ENCODE peak calls at places on chromosomes 13 and 19, in four cellular contexts. Z is H1, C is HCT116, G is HepG2. F is an unnamed sample.

GRCh38 chr19:10912619-10913018 is 15.8 kb downstream of the YIPF2 start:
- DNase-seq in Z (no peak), C (no peak), G (no peak), F (no peak)

GRCh38 chr13:73096173-73097117 is 37.6 kb downstream of the KLF5 start:
- DNase-seq in G (peak; percentile 21), Z (no peak), C (no peak), F (no peak)

GRCh38 chr13:50580684-50581305 is 262.7 kb downstream of the DLEU7 start:
- DNase-seq in G (no peak), Z (no peak), C (no peak), F (no peak)

GRCh38 chr19:1486720-1487575 is 3.2 kb downstream of the PCSK4 start:
- DNase-seq in C (no peak), G (no peak), Z (no peak), F (no peak)

GRCh38 chr13:43348397-43348796 is 325.0 kb downstream of the DNAJC15 start:
- DNase-seq in C (no peak), G (no peak), Z (no peak), F (no peak)

GRCh38 chr19:38425810-38426466 is at the start of gene RASGRP4:
- DNase-seq in C (no peak), G (no peak), Z (no peak), F (no peak)

GRCh38 chr13:113964251-113964995 is 9.5 kb downstream of the C13orf46 start:
- DNase-seq in G (no peak), C (no peak), Z (no peak), F (no peak)

GRCh38 chr13:103473081-103473480 is 406.9 kb upstream of the SLC10A2 start:
- DNase-seq in Z (no peak), G (no peak), C (no peak), F (no peak)

GRCh38 chr13:42214445-42214844 is 57.5 kb upstream of the AKAP11 start:
- DNase-seq in C (no peak), G (no peak), Z (no peak), F (no peak)

GRCh38 chr13:113112893-113113845 is 7.6 kb downstream of the F7 start:
- DNase-seq in C (no peak), G (no peak), Z (no peak), F (no peak)

GRCh38 chr19:10112895-10113591 is 1.6 kb downstream of the P2RY11 start:
- DNase-seq in C (no peak), G (peak; percentile 47), Z (no peak), F (no peak)

GRCh38 chr19:13506550-13506878 is 235 bp upstream of the CACNA1A start:
- DNase-seq in Z (no peak), C (no peak), G (no peak), F (no peak)

GRCh38 chr19:46840157-46840942 is 10.3 kb downstream of the AP2S1 start:
- DNase-seq in G (peak; percentile 63), C (no peak), Z (no peak), F (no peak)

GRCh38 chr19:29866011-29866410 is 54.2 kb downstream of the CCNE1 start:
- DNase-seq in G (no peak), Z (no peak), C (no peak), F (no peak)

GRCh38 chr19:52923782-52924593 is 760 bp upstream of the ZNF888 start:
- DNase-seq in G (peak; percentile 39), C (no peak), Z (no peak), F (no peak)

GRCh38 chr19:31586282-31586681 is 237.0 kb upstream of the TSHZ3 start:
- DNase-seq in C (no peak), Z (no peak), G (no peak), F (no peak)

DNA sequence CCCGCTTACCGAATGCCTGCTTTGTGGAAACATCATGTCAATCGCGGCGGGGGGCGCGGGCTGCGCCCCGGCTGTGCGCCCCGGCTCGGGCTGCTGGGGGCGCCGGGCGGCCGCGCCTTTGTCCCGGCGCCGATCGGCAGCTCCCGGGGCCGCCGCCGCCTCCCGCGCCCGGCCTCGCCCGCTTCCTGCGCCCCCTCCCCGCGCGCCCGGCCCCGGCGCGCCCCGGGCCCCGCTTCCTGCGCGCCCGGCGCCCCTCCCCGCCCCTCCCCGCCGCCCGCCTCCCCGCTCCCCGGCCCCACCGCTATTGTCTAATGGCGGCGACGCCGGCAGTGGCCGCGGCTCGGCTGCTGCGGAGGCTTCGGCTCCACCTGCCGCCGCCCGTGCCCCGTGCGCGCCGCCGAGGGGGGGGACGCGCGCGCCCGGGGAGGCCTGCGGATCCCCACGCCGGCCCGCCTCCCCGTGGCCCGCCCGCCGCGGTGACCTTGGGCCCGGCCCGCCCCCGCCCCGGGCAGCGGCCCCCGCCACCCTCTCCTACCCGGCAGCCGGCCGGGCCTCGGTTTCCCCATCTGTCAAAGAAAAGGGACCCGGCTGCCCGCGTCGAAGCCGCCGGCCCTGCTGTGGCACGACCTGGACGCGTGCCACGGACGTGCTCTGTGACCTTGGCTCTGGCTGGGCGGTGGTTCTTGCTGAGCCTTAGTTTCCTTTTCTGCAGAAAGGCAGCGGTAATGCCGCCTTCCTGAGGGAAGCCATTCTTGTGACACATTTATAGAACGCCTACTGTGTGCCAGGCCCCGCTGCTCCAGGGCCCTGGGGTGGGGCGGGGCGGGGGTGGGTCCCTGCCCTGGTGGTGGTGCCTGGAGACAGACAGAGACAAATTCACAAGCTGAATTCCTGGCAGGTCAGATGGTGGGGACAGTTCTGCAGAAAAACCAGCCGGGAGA is at the start of gene TLE5:
- DNase-seq in C (no peak), G (peak; percentile 43), Z (no peak), F (no peak)
- TF ChIP-seq EZH2 in C (no peak), G (no peak), Z (no peak), F (no peak)

GRCh38 chr13:44815507-44816074 is 173.7 kb downstream of the NUFIP1 start:
- DNase-seq in C (peak; percentile 67), Z (peak; percentile 27), G (peak; percentile 92), F (no peak)
- TF ChIP-seq POLR2AphosphoS5 in C (no peak), Z (no peak), G (no peak), F (no peak)

GRCh38 chr13:47111499-47111898 is 214.6 kb upstream of the HTR2A start:
- DNase-seq in C (no peak), Z (no peak), G (no peak), F (no peak)

GRCh38 chr13:47110833-47111240 is 214.0 kb upstream of the HTR2A start:
- DNase-seq in G (no peak), C (no peak), Z (no peak), F (no peak)

GRCh38 chr13:47112205-47112896 is 215.5 kb upstream of the HTR2A start:
- DNase-seq in G (no peak), Z (peak; percentile 56), C (no peak), F (no peak)

GRCh38 chr13:47114030-47114429 is 217.2 kb upstream of the HTR2A start:
- DNase-seq in Z (no peak), G (no peak), C (no peak), F (no peak)

DNA sequence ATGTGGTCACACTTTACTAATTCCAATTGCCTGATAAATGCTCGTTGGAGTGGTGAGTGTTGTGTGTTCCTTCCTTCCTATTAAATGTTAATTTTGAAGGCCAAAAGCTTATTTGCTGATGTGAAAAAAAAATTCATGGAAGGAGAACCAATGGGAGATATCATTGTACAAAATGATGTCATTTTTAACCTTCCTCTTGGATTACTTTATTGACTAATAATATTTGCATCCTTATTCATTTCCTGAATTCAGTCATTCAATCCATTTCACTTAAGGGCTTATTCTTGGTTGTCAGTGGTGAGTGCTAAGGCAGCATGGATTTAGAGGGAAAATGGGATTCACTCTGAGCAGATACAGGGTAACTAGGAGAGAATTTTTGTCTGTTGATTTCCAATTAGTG is 216.0 kb upstream of the HTR2A start:
- DNase-seq in G (no peak), C (no peak), Z (no peak), F (no peak)
- H3K27ac ChIP-seq in G (no peak overlapping the region), C (no peak overlapping the region), Z (peak overlapping the region; percentile 55), F (no peak overlapping the region)

GRCh38 chr19:55161571-55162322 is 4.2 kb upstream of the TNNI3 start:
- DNase-seq in G (no peak), Z (no peak), C (no peak), F (no peak)
- TF ChIP-seq EZH2 in G (no peak), Z (peak; percentile 63), C (no peak), F (no peak)

DNA sequence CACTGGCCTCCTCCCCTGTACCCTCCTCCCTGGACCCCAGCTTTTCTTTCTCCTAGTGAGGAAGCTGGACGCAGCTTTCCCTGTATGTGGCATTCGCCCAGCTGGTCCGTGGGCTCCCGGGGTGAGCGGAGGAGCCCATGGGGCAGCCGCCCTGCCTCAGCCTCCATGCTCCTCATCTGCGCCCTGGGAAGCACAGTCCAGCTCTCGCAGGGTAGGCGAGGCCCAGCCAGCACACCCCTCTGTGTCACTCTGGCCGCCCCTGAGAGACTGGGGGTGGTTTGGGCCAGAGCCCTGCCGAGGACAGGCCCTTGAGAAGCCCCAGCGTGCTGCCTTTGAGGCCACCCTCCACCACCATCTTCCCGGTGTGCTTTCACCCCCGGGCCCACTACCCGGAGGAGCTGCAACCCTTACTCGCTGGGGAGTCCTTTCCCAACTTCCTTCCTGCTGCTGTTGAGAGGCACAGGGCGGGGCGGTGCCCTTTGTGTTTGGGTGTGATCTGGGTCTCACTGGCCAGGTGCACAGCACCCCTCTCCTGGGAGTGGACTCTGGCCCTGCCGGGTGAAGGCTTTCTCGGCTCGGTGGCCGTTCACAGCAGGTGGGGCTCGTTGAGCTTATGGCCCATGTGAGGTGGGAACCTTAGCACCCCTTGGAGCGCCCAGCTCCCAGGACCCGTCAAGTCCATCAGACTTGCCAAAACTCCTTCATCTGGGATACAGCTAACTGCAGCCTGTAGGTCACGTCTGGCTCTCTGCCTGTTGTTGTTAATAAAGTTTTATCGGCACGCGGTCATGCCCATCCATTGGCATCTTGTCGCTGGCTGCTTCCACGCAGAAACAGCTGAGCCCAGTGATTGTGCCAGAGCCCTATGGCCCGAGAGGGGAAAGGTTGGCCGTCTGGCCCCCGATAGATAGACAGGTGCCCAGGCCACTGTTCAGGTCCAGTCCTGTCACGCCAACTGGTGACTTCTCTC is 3.2 kb downstream of the NCLN start:
- DNase-seq in G (no peak), C (no peak), Z (no peak), F (no peak)
- TF ChIP-seq POLR2AphosphoS5 in G (no peak), C (no peak), Z (no peak), F (no peak)

GRCh38 chr19:42206871-42207755 is 10.4 kb downstream of the DEDD2 start:
- DNase-seq in C (no peak), Z (no peak), G (no peak), F (no peak)
- H3K27ac ChIP-seq in C (peak overlapping the region; percentile 62), Z (peak overlapping the region; percentile 1), G (no peak overlapping the region), F (no peak overlapping the region)

GRCh38 chr19:35509861-35510625 is 3.4 kb downstream of the DMKN start:
- DNase-seq in G (peak; percentile 75), Z (peak; percentile 78), C (peak; percentile 82), F (no peak)

GRCh38 chr19:35505956-35506355 is 7.5 kb downstream of the DMKN start:
- DNase-seq in C (no peak), G (no peak), Z (no peak), F (no peak)

GRCh38 chr19:35509018-35509652 is 4.3 kb downstream of the DMKN start:
- DNase-seq in Z (no peak), G (peak; percentile 42), C (peak; percentile 59), F (no peak)

GRCh38 chr19:35507561-35507960 is 5.9 kb downstream of the DMKN start:
- DNase-seq in Z (no peak), G (no peak), C (no peak), F (no peak)

DNA sequence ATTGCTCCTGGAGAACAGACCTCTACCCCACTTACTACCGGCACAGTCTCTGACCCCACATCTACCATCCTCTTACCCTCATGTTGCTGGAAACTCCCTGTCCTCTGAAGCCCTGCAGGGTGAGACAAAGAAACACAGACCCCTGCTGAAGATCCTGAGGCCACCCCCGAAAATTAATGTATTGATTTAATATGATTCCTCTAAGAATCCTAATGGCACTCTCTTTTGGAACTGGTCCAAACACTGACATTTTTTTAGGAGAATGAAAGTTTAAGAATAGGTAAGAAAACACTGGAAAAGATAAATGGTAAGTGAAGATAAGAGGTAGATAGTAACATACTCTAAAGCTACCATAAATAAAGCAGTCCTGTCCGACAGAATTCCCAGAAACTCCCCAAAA is 5.3 kb downstream of the DMKN start:
- DNase-seq in G (no peak), Z (no peak), C (no peak), F (no peak)
- TF ChIP-seq EZH2 in G (no peak), Z (no peak), C (no peak), F (no peak)

GRCh38 chr19:35693835-35694599 is 10.3 kb upstream of the ZBTB32 start:
- DNase-seq in Z (no peak), G (peak; percentile 81), C (peak; percentile 85), F (peak; percentile 32)
- TF ChIP-seq POLR2AphosphoS5 in Z (no peak), G (no peak), C (peak; percentile 44), F (no peak)